ENCODE peak calls at places on chromosomes 12 and 14, in five cellular contexts. L, O, Q, Z and N are unnamed samples.
A peak's percentile ranks its signal among the peaks of the same experiment; 100 is the strongest.

GRCh38 chr12:12661086-12661485 is 34.9 kb downstream of the GPR19 start:
- DNase-seq in Z (no peak), O (no peak), Q (no peak), L (no peak), N (no peak)

GRCh38 chr14:45679852-45680251 is 426.9 kb upstream of the MIS18BP1 start:
- DNase-seq in Q (no peak), Z (no peak), O (no peak), L (peak; percentile 14), N (no peak)

GRCh38 chr12:31204995-31205582 is 120.9 kb downstream of the SINHCAF start:
- DNase-seq in O (no peak), Q (no peak), Z (no peak), L (peak; percentile 83), N (no peak)

GRCh38 chr12:72330291-72330690 is 58.1 kb downstream of the TRHDE start:
- DNase-seq in Q (no peak), O (no peak), Z (peak; percentile 6), L (no peak), N (no peak)

GRCh38 chr14:105165134-105165704 is 3.4 kb downstream of the JAG2 start:
- DNase-seq in Z (no peak), L (no peak), Q (no peak), O (no peak), N (no peak)

GRCh38 chr12:74747305-74747704 is 209.7 kb downstream of the ATXN7L3B start:
- DNase-seq in L (no peak), O (no peak), Z (no peak), Q (no peak), N (no peak)

GRCh38 chr12:108337235-108338223 is 1.6 kb downstream of the CMKLR1 start:
- DNase-seq in O (no peak), Z (peak; percentile 20), Q (no peak), L (no peak), N (no peak)

GRCh38 chr12:6866920-6867406 is 368 bp upstream of the TPI1 start:
- DNase-seq in Z (no peak), L (no peak), Q (no peak), O (peak; percentile 38), N (no peak)

GRCh38 chr12:102169922-102170698 is 27.5 kb downstream of the PMCH start:
- DNase-seq in Z (peak; percentile 42), L (no peak), O (no peak), Q (no peak), N (no peak)

GRCh38 chr12:130460611-130461478 is 123.2 kb downstream of the PIWIL1 start:
- DNase-seq in Q (no peak), L (no peak), Z (no peak), O (no peak), N (no peak)

GRCh38 chr14:74038015-74038859 is 19.1 kb downstream of the BBOF1 start:
- DNase-seq in Q (no peak), Z (peak; percentile 53), O (no peak), L (no peak), N (no peak)

GRCh38 chr14:22561661-22562579 is 27.1 kb downstream of the DAD1 start:
- DNase-seq in Z (no peak), L (no peak), Q (no peak), O (no peak), N (no peak)

GRCh38 chr12:30753761-30754382 is 879 bp downstream of the CAPRIN2 start:
- DNase-seq in Z (no peak), L (no peak), O (no peak), Q (no peak), N (no peak)

GRCh38 chr14:24735984-24736630 is 102.1 kb upstream of the GZMB start:
- DNase-seq in Q (no peak), L (no peak), Z (no peak), O (no peak), N (no peak)

GRCh38 chr14:104023325-104024055 is 62.0 kb upstream of the ASPG start:
- DNase-seq in O (no peak), Z (no peak), L (no peak), Q (no peak), N (no peak)

GRCh38 chr14:100159865-100160533 is 554 bp upstream of the DEGS2 start:
- DNase-seq in Q (no peak), Z (no peak), O (no peak), L (no peak), N (no peak)

GRCh38 chr12:115411121-115411520 is 727.1 kb upstream of the TBX3 start:
- DNase-seq in Q (no peak), L (no peak), O (no peak), Z (no peak), N (no peak)

GRCh38 chr12:9346866-9347327 is 138.7 kb upstream of the PZP start:
- DNase-seq in Q (no peak), L (no peak), O (no peak), Z (no peak), N (no peak)

GRCh38 chr12:89650239-89650638 is 58.4 kb downstream of the ATP2B1 start:
- DNase-seq in O (no peak), Q (no peak), Z (no peak), L (no peak), N (no peak)

GRCh38 chr12:10551375-10551774 is 45.7 kb downstream of the EIF2S3B start:
- DNase-seq in Z (no peak), Q (no peak), L (no peak), O (no peak), N (no peak)

GRCh38 chr14:49960453-49960852 is 67.6 kb downstream of the ARF6 start:
- DNase-seq in Q (no peak), Z (no peak), L (no peak), O (no peak), N (no peak)

GRCh38 chr12:106586803-106587684 is 4.2 kb downstream of the RFX4 start:
- DNase-seq in Z (peak; percentile 62), Q (peak; percentile 66), L (no peak), O (no peak), N (no peak)

DNA sequence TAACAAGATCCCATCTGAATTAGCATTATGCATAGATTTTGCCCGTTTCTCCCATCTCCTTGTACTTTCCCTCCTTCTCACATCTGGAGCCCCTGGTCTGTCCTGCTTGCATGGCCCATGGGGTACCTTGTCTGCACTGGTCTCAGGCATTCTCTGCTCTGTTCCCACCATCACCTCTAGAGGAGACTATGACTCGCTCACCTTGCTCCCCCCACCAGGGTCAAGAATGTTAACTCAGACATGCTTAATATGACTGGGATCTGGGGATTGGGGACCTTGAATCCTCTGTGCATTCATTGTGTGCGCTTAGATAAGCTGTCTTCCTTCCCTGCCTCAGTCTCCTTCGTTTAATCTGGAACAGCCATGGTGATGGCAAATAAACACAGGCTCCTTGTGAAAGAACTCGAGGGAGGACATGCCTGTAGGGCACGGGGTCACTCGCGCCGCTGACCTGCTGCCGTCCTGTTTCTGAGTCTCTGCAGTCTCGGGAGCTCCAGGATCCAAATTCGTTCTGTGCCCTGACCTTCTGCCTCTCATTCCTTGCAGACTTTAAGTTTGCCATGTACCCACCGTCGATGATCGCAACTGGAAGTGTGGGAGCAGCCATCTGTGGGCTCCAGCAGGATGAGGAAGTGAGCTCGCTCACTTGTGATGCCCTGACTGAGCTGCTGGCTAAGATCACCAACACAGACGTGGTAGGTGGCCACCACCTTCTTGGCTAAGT is 14.9 kb downstream of the CCND2 start:
- DNase-seq in L (no peak), O (no peak), Q (no peak), Z (no peak), N (no peak)
- H3K27ac ChIP-seq in L (no peak overlapping the region), O (peak overlapping the region; percentile 67), Q (peak overlapping the region; percentile 35), Z (peak overlapping the region; percentile 88), N (peak overlapping the region; percentile 69)

GRCh38 chr12:54393743-54394142 is 9.2 kb upstream of the ZNF385A start:
- DNase-seq in O (no peak), Z (no peak), L (no peak), Q (no peak), N (no peak)
- H3K27ac ChIP-seq in O (no peak overlapping the region), Z (no peak overlapping the region), L (peak overlapping the region; percentile 73), Q (no peak overlapping the region), N (no peak overlapping the region)

DNA sequence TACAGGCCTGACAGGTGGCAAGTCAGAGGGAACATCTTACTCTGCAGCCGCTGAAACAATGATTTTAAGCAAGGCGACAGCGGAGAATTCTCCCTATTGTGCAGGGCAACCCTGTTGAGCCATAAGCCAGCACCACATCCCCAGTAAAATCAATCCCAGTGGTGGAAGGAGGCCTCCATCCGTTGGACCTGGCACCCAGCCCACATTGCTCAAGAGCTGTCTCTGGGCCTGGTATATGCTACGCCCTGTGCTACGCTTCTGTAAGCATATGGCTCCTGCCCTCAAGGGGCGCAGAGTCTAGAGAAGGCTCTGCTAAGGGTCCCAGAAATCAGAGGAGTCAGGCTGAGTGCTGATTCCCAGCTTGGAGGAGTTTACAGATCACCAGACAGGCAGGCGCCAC is 265.5 kb downstream of the CACNA1C start:
- DNase-seq in L (no peak), O (no peak), Z (no peak), Q (no peak), N (no peak)
- H3K27ac ChIP-seq in L (no peak overlapping the region), O (no peak overlapping the region), Z (peak overlapping the region; percentile 71), Q (no peak overlapping the region), N (no peak overlapping the region)

DNA sequence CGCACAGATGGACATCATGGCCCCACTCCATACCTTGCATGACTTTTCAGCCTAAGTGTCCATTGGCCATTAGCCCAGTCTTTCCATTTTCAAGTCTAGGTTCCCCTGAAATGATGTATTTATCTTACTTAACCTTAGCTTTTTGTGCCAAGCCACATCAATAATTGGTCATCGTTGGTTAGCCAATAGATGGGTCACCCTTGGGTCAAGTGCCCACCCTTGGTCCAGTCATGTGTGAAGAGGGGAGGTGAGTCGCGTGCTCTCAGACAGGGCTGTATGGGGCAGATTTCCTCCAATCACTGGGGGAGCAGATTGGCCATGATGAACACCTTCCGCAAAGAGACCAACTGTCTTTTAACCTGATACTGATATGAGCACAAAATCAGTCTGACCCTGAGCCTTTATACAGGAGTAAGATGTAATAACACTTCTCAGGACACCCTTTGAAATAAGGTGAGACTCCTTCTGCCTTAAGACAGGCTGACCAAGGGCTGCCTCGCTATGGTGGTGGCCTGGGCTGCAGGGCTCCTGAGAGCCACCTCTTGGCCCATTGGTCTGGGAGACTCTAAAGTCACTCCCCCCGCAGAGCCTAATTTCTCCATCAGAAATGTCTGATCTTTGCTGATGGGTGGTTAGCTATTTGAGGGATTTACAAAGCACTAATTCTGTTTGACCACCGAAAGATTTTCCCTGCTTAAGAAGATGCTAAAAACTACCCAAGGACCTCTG is 143.2 kb downstream of the ZFP36L1 start:
- DNase-seq in L (no peak), O (no peak), Z (no peak), Q (no peak), N (no peak)
- H3K27ac ChIP-seq in L (no peak overlapping the region), O (peak overlapping the region; percentile 24), Z (no peak overlapping the region), Q (no peak overlapping the region), N (no peak overlapping the region)

DNA sequence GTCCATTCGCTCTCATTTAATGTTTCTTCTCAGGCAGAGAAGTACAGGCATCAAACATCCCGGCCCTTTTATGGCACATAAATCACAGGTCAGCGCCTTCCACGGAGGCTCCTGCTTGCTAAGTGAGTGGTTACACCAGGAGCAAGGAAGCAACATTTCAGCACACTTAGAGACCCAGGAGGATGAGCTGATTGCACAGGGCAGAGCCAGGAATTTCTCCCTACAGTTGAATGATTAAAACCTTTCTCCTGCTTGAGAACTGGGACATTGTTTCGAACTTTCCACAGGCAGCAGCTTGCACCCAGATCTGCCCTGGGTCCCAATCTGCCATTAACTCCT is 233.4 kb downstream of the SPTSSA start:
- DNase-seq in L (no peak), Q (no peak), Z (no peak), O (no peak), N (no peak)
- H3K27ac ChIP-seq in L (no peak overlapping the region), Q (no peak overlapping the region), Z (no peak overlapping the region), O (no peak overlapping the region), N (no peak overlapping the region)